ENCODE peak calls at places on chromosomes 1 and 21, in four cellular contexts. One of them, this sample, is unnamed.

GRCh38 chr1:10431065-10431730 is 965 bp downstream of the CENPS start:
- DNase-seq in nephron progenitor cell: no peak
- DNase-seq in activated naive CD4-positive, alpha-beta T cell: no peak
- DNase-seq in heart left ventricle: no peak
- DNase-seq in this sample: no peak

GRCh38 chr1:43067233-43067745 is 104.8 kb downstream of the EBNA1BP2 start:
- DNase-seq in nephron progenitor cell: no peak
- DNase-seq in activated naive CD4-positive, alpha-beta T cell: no peak
- DNase-seq in heart left ventricle: no peak
- DNase-seq in this sample: no peak

GRCh38 chr1:21924503-21925005 is 12.6 kb downstream of the HSPG2 start:
- DNase-seq in nephron progenitor cell: no peak
- DNase-seq in activated naive CD4-positive, alpha-beta T cell: no peak
- DNase-seq in heart left ventricle: peak
- DNase-seq in this sample: no peak

GRCh38 chr21:43740497-43741156 is 21.7 kb downstream of the PDXK start:
- DNase-seq in nephron progenitor cell: peak
- DNase-seq in activated naive CD4-positive, alpha-beta T cell: peak
- DNase-seq in heart left ventricle: no peak
- DNase-seq in this sample: peak

GRCh38 chr1:70685300-70686286 is 274.5 kb downstream of the CTH start:
- DNase-seq in nephron progenitor cell: peak
- DNase-seq in activated naive CD4-positive, alpha-beta T cell: peak
- DNase-seq in heart left ventricle: peak
- DNase-seq in this sample: peak

GRCh38 chr1:173861731-173862145 is 6.1 kb downstream of the GAS5 start:
- DNase-seq in nephron progenitor cell: no peak
- DNase-seq in activated naive CD4-positive, alpha-beta T cell: no peak
- DNase-seq in heart left ventricle: no peak
- DNase-seq in this sample: no peak

GRCh38 chr1:110645962-110646735 is 28.6 kb downstream of the KCNA3 start:
- DNase-seq in nephron progenitor cell: no peak
- DNase-seq in activated naive CD4-positive, alpha-beta T cell: no peak
- DNase-seq in heart left ventricle: no peak
- DNase-seq in this sample: no peak

GRCh38 chr21:34702341-34702807 is 33.6 kb downstream of the CLIC6 start:
- DNase-seq in nephron progenitor cell: no peak
- DNase-seq in activated naive CD4-positive, alpha-beta T cell: no peak
- DNase-seq in heart left ventricle: peak
- DNase-seq in this sample: no peak

GRCh38 chr21:43340491-43341348 is 86.2 kb downstream of the SIK1 start:
- DNase-seq in nephron progenitor cell: no peak
- DNase-seq in activated naive CD4-positive, alpha-beta T cell: no peak
- DNase-seq in heart left ventricle: no peak
- DNase-seq in this sample: no peak

This sample was measured in memory B cell.